ENCODE peak calls at places on chromosomes 5 and 9, in four cellular contexts. L, O, M and F are unnamed samples.

GRCh38 chr5:1174122-1174936 is 27.1 kb upstream of the SLC6A19 start:
- DNase-seq in L (peak), O (no peak), M (peak), F (peak)

GRCh38 chr5:14160116-14160515 is 17.0 kb downstream of the TRIO start:
- DNase-seq in L (no peak), O (no peak), M (no peak), F (no peak)

GRCh38 chr9:36301227-36301626 is 43.0 kb upstream of the GNE start:
- DNase-seq in L (no peak), O (no peak), M (no peak), F (no peak)

GRCh38 chr5:67215592-67216471 is 19.2 kb upstream of the CD180 start:
- DNase-seq in L (no peak), O (peak), M (peak), F (no peak)

GRCh38 chr9:23581936-23582335 is 244.1 kb downstream of the ELAVL2 start:
- DNase-seq in L (no peak), O (no peak), M (no peak), F (no peak)

GRCh38 chr9:12859704-12860251 is 85.0 kb downstream of the LURAP1L start:
- DNase-seq in L (no peak), O (no peak), M (no peak), F (no peak)

GRCh38 chr5:38543074-38543473 is 13.4 kb downstream of the LIFR start:
- DNase-seq in L (no peak), O (no peak), M (no peak), F (no peak)

GRCh38 chr9:70614786-70615565 is 200.5 kb upstream of the KLF9 start:
- DNase-seq in L (no peak), O (no peak), M (no peak), F (no peak)

GRCh38 chr5:9082996-9083395 is 462.9 kb downstream of the SEMA5A start:
- DNase-seq in L (no peak), O (no peak), M (no peak), F (no peak)

GRCh38 chr9:129287595-129288305 is 109.7 kb upstream of the IER5L start:
- DNase-seq in L (no peak), O (no peak), M (no peak), F (no peak)

GRCh38 chr9:14790628-14791027 is 68.1 kb upstream of the CER1 start:
- DNase-seq in L (no peak), O (no peak), M (no peak), F (no peak)

GRCh38 chr5:9056046-9056445 is 489.8 kb downstream of the SEMA5A start:
- DNase-seq in L (no peak), O (no peak), M (no peak), F (no peak)

GRCh38 chr9:79610019-79610760 is 38.4 kb downstream of the TLE4 start:
- DNase-seq in L (no peak), O (no peak), M (no peak), F (no peak)

GRCh38 chr5:96339862-96340261 is 93.2 kb downstream of the PCSK1 start:
- DNase-seq in L (no peak), O (no peak), M (no peak), F (peak)

GRCh38 chr5:68177676-68178075 is 37.9 kb upstream of the PIK3R1 start:
- DNase-seq in L (no peak), O (no peak), M (no peak), F (no peak)

GRCh38 chr5:129112295-129112694 is 17.7 kb downstream of the ISOC1 start:
- DNase-seq in L (no peak), O (no peak), M (no peak), F (no peak)

GRCh38 chr5:73497537-73498056 is 645 bp upstream of the BTF3 start:
- DNase-seq in L (no peak), O (no peak), M (no peak), F (no peak)

GRCh38 chr5:65721050-65721774 is 697 bp downstream of the SGTB start:
- DNase-seq in L (peak), O (no peak), M (peak), F (peak)

GRCh38 chr5:31854181-31854624 is 215.3 kb downstream of the PDZD2 start:
- DNase-seq in L (peak), O (no peak), M (no peak), F (no peak)

GRCh38 chr5:178476531-178476930 is 113.7 kb downstream of the COL23A1 start:
- DNase-seq in L (no peak), O (no peak), M (no peak), F (no peak)

GRCh38 chr9:2227468-2227867 is 212.3 kb downstream of the SMARCA2 start:
- DNase-seq in L (no peak), O (no peak), M (no peak), F (no peak)

GRCh38 chr9:135600296-135600805 is 38.8 kb downstream of the PAEP start:
- DNase-seq in L (no peak), O (no peak), M (no peak), F (no peak)
- TF ChIP-seq TCF7 in L (no peak), O (no peak), M (no peak), F (no peak)

DNA sequence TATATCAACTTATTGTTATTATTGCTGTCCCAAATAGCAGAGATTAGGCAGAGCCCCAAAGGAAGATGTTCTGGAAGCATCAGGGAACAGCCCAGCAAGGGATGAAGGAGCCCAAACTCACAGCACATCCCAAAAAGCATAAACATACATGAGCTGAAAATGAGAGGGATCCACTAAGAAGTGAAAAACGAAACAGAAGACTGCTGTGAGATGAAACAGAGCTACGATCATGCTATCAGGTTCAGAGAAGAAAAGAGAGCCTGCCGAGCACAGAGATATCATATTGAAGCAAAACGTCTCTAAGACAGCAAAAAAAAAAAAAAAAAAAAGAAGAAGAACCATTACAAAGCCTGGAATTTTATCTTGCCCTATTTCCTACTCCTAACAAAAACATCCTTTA is 127.3 kb downstream of the ZNF608 start:
- DNase-seq in L (no peak), O (no peak), M (no peak), F (no peak)
- TF ChIP-seq ESRRA in L (no peak), O (no peak), M (no peak), F (no peak)

GRCh38 chr9:89171693-89172092 is 6.9 kb downstream of the SHC3 start:
- DNase-seq in L (no peak), O (no peak), M (no peak), F (no peak)
- TF ChIP-seq TCF7 in L (no peak), O (no peak), M (no peak), F (no peak)

DNA sequence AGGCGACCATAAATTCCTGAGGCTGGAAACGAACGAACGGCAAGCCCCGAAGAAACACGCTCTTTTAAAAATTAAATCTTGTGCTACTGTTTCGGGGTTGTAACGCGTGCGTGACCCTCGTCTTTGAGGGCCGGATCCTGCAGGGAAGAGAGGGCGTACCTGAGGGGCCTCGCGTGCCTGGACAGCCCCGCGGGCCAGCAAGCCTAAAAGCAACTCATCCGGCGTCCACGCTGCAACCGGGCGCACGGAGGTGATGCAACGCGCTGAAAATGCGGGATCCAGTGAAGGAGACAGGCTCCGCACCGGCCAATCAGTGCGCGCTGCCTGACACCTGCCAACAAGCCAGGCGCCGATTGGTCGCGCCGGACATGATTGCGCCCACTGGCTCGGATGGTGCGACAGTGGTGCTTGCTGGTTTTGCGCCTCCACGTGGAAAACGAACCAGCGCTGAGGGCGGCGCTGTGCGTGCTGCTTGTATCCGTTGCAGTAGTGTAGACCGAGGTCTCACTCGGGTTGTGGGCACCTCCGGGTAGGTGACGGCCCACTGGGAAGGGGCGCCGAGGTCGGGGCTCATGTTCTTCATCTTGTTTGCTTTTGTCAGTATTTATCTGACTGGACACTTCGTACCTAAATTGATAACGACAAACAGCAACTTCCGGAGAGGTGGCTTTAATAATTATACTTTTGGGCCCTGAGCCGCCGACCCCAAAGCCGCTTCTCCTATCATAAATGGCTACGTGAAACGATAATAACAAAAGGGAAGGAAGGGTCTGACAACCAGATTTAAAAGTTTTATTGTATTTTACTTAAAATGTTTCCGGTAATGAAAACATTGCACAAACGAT is at the start of gene IARS1:
- DNase-seq in L (peak), O (peak), M (peak), F (peak)
- TF ChIP-seq ESRRA in L (peak), O (no peak), M (no peak), F (peak)

DNA sequence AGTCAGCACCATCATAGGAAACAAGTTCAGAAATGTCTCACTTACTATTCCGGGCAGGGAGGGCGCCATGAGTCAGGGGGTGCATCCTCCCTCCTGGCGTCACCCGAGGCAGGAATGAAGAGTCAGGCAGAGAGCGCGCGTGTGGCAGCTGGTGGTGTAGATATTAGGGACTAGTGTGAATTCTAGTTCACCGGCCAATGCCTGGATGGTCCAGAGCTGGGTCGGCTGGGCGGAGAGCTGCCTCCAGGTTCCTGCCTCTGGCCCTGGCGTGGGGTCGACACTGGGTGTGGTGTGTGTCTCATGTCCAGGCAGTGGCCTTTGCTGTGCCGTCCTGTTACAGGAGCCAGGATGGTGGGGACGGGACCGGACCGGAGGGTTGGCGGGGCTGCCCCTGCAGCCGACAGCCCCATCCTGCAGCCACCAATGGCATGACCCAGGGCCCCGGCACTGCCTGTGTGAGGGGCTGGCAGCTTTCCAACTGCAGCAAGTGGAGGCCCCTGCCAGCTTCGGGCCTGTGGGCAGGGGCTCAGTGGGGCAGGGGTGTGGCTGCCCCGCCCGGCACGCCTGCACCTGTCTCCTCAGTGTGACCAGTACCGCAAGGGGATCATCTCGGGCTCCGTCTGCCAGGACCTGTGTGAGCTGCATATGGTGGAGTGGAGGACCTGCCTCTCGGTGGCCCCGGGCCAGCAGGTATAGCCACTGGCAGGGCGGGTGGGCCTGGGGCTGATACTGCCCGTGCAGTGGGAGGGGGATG is 9.1 kb downstream of the DIPK1B start:
- DNase-seq in L (no peak), O (no peak), M (no peak), F (no peak)
- TF ChIP-seq TCF7 in L (no peak), O (no peak), M (no peak), F (no peak)

GRCh38 chr5:57816108-57816507 is 333.5 kb upstream of the ACTBL2 start:
- DNase-seq in L (no peak), O (no peak), M (no peak), F (no peak)
- TF ChIP-seq ESRRA in L (no peak), O (no peak), M (no peak), F (no peak)

GRCh38 chr9:91117959-91118651 is 243.6 kb downstream of the AUH start:
- DNase-seq in L (peak), O (no peak), M (no peak), F (peak)

GRCh38 chr9:91119679-91120078 is 242.0 kb downstream of the AUH start:
- DNase-seq in L (no peak), O (no peak), M (no peak), F (no peak)

GRCh38 chr9:91117474-91117891 is 244.2 kb downstream of the AUH start:
- DNase-seq in L (no peak), O (no peak), M (no peak), F (no peak)

GRCh38 chr9:91120200-91120599 is 241.5 kb downstream of the AUH start:
- DNase-seq in L (no peak), O (no peak), M (no peak), F (no peak)

GRCh38 chr9:91119147-91119546 is 242.6 kb downstream of the AUH start:
- DNase-seq in L (no peak), O (no peak), M (no peak), F (no peak)
- TF ChIP-seq TCF7 in L (no peak), O (no peak), M (no peak), F (no peak)

GRCh38 chr9:82498918-82499317 is 510.3 kb downstream of the SPATA31D1 start:
- DNase-seq in L (no peak), O (no peak), M (no peak), F (no peak)

GRCh38 chr9:82499337-82499736 is 510.8 kb downstream of the SPATA31D1 start:
- DNase-seq in L (no peak), O (no peak), M (no peak), F (no peak)

DNA sequence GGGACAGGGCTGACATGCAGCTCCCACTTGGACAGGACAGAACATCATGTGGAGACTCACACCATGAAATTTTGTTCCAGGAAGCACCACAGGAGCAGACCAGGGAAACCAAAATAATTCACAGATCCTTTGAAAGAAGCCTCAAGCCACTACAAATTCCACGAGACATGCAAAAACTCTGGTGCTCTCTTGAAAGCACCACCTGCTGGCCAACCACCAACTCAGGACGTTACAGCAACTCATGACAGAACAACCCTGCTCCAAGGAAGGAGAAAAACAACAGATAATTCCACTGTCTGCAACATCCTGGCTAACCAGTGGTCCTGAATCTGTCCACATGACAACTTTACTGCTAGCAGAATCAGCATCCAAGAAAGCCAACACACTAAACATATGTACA is 516.0 kb downstream of the SPATA31D1 start:
- DNase-seq in L (no peak), O (no peak), M (no peak), F (no peak)
- TF ChIP-seq ESRRA in L (no peak), O (no peak), M (no peak), F (no peak)

GRCh38 chr9:34503406-34503805 is 19.4 kb downstream of the ENHO start:
- DNase-seq in L (no peak), O (no peak), M (no peak), F (no peak)

GRCh38 chr9:34502471-34503335 is 20.1 kb downstream of the ENHO start:
- DNase-seq in L (no peak), O (no peak), M (peak), F (no peak)

GRCh38 chr9:34500623-34501267 is 22.0 kb downstream of the ENHO start:
- DNase-seq in L (peak), O (no peak), M (peak), F (peak)

GRCh38 chr9:34501372-34501771 is 21.4 kb downstream of the ENHO start:
- DNase-seq in L (no peak), O (no peak), M (no peak), F (no peak)

GRCh38 chr9:34501889-34502425 is 20.8 kb downstream of the ENHO start:
- DNase-seq in L (peak), O (no peak), M (peak), F (no peak)
- TF ChIP-seq TCF7 in L (no peak), O (no peak), M (no peak), F (no peak)

GRCh38 chr9:107358867-107359440 is 75.9 kb downstream of the RAD23B start:
- DNase-seq in L (no peak), O (no peak), M (no peak), F (no peak)

GRCh38 chr9:107367727-107368502 is 84.8 kb downstream of the RAD23B start:
- DNase-seq in L (no peak), O (no peak), M (peak), F (no peak)

GRCh38 chr9:107361816-107362215 is 78.7 kb downstream of the RAD23B start:
- DNase-seq in L (no peak), O (no peak), M (no peak), F (no peak)

GRCh38 chr9:107360098-107360497 is 77.0 kb downstream of the RAD23B start:
- DNase-seq in L (no peak), O (no peak), M (no peak), F (no peak)

DNA sequence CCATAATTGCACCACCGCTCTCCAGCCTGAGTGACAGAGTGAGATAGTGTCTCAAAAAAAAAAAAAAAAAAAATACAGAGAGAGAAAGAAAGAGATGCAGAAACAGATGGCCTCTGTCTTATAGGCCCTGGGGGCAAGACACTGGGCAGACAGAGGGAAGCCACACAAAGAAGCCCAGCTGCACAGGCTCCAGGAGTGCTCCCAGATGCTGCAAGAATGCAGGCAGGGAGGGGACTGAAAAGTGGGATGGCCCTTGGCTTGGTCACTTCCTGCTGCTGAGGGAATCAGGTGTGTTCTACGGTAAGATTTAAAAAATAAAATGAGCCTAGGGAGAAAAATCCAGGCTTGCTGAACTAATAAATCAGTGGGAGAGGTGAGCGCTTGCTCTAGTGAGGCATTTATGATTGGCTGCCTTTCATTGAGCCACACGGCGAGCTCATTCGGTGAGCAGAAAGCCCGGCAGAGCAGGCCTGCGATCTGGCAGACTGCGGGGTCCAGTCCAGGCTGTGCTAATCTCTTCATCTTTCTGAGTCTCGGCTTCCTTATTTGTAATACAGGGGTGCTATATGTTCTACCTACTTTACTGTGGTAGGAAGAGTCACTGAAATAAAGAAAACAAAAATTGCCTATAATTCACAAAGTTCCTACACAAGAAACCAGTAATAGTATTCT is 80.6 kb downstream of the RAD23B start:
- DNase-seq in L (no peak), O (no peak), M (no peak), F (no peak)
- TF ChIP-seq ESRRA in L (no peak), O (no peak), M (no peak), F (no peak)